ENCODE peak calls at places on chromosomes 13 and 19, in five cellular contexts. L is left lung, V is H9, I is BJ, S is PC-3. E is an unnamed sample.

GRCh38 chr13:45932611-45933182 is 81.1 kb upstream of the SIAH3 start:
- DNase-seq in S (no peak), L (no peak), V (no peak), I (no peak), E (no peak)

GRCh38 chr19:40803170-40803856 is 4.3 kb downstream of the EGLN2 start:
- DNase-seq in I (no peak), S (no peak), L (no peak), V (no peak), E (no peak)

GRCh38 chr19:29364224-29364726 is 151.3 kb upstream of the UQCRFS1 start:
- DNase-seq in S (no peak), V (peak; percentile 43), L (no peak), I (no peak), E (no peak)

GRCh38 chr13:46795321-46795720 is 1.6 kb downstream of the ESD start:
- DNase-seq in I (no peak), V (no peak), L (no peak), S (no peak), E (no peak)

GRCh38 chr13:65265988-65266387 is 1964.1 kb downstream of the PCDH9 start:
- DNase-seq in I (no peak), V (no peak), S (no peak), L (no peak), E (no peak)

GRCh38 chr19:8571006-8571411 is 6.2 kb downstream of the MYO1F start:
- DNase-seq in V (no peak), S (peak; percentile 87), I (no peak), L (peak; percentile 78), E (peak; percentile 89)

GRCh38 chr13:71801781-71802180 is 65.2 kb downstream of the DACH1 start:
- DNase-seq in I (no peak), S (no peak), V (no peak), L (no peak), E (no peak)

GRCh38 chr19:50694815-50695145 is 24.8 kb downstream of the SHANK1 start:
- DNase-seq in S (no peak), L (no peak), V (no peak), I (no peak), E (no peak)

GRCh38 chr13:86946734-86947133 is 724.4 kb upstream of the SLITRK5 start:
- DNase-seq in V (no peak), L (no peak), S (no peak), I (no peak), E (no peak)

GRCh38 chr19:33780746-33781145 is 15.9 kb upstream of the KCTD15 start:
- DNase-seq in L (no peak), S (no peak), V (no peak), I (no peak), E (no peak)

GRCh38 chr19:33866696-33867095 is 70.0 kb downstream of the KCTD15 start:
- DNase-seq in V (no peak), L (no peak), I (no peak), S (no peak), E (no peak)

GRCh38 chr13:32320528-32320927 is 5.2 kb downstream of the BRCA2 start:
- DNase-seq in V (no peak), L (no peak), S (peak; percentile 62), I (no peak), E (no peak)

GRCh38 chr19:49809155-49809986 is 3.7 kb downstream of the FUZ start:
- DNase-seq in S (peak; percentile 36), V (peak; percentile 77), I (no peak), L (peak; percentile 63), E (peak; percentile 67)

GRCh38 chr19:15256708-15257331 is 24.6 kb upstream of the EPHX3 start:
- DNase-seq in L (no peak), I (no peak), S (no peak), V (no peak), E (no peak)

GRCh38 chr19:6753178-6754031 is 13.8 kb downstream of the SH2D3A start:
- DNase-seq in I (no peak), S (peak; percentile 54), V (peak; percentile 98), L (peak; percentile 85), E (peak; percentile 86)

GRCh38 chr13:30739646-30740642 is 4.6 kb downstream of the ALOX5AP start:
- DNase-seq in L (no peak), V (no peak), I (no peak), S (peak; percentile 94), E (peak; percentile 59)

GRCh38 chr13:41767801-41768200 is 193.1 kb downstream of the VWA8 start:
- DNase-seq in L (no peak), S (peak; percentile 13), V (no peak), I (no peak), E (no peak)

GRCh38 chr13:68275758-68276157 is 1045.6 kb upstream of the PCDH9 start:
- DNase-seq in S (no peak), I (no peak), V (no peak), L (no peak), E (no peak)

GRCh38 chr19:2478756-2479555 is 3.0 kb downstream of the GADD45B start:
- DNase-seq in I (no peak), S (peak; percentile 68), V (no peak), L (peak; percentile 88), E (peak; percentile 88)

GRCh38 chr13:25034173-25034572 is 61.8 kb upstream of the PABPC3 start:
- DNase-seq in S (no peak), V (no peak), L (no peak), I (no peak), E (no peak)

GRCh38 chr13:107450931-107451330 is 764.4 kb downstream of the LIG4 start:
- DNase-seq in S (peak; percentile 56), V (no peak), I (peak; percentile 57), L (peak; percentile 39), E (no peak)

GRCh38 chr19:50418186-50419021 is at the start of gene SPIB:
- DNase-seq in V (peak; percentile 33), I (no peak), L (no peak), S (no peak), E (no peak)

GRCh38 chr13:111865826-111866225 is 201.1 kb upstream of the SOX1 start:
- DNase-seq in V (no peak), L (no peak), I (no peak), S (no peak), E (no peak)

GRCh38 chr19:19582471-19582870 is 36.0 kb downstream of the PBX4 start:
- DNase-seq in L (no peak), S (no peak), V (no peak), I (no peak), E (no peak)

GRCh38 chr13:39818953-39819352 is 163.5 kb downstream of the COG6 start:
- DNase-seq in L (no peak), I (no peak), V (no peak), S (no peak), E (no peak)

GRCh38 chr13:39816936-39817335 is 161.5 kb downstream of the COG6 start:
- DNase-seq in V (no peak), L (no peak), S (no peak), I (no peak), E (no peak)

GRCh38 chr13:39811696-39812095 is 156.2 kb downstream of the COG6 start:
- DNase-seq in L (no peak), S (no peak), I (no peak), V (no peak), E (no peak)

GRCh38 chr13:39811051-39811450 is 155.6 kb downstream of the COG6 start:
- DNase-seq in L (no peak), I (no peak), V (no peak), S (no peak), E (no peak)

GRCh38 chr13:39815345-39816111 is 160.1 kb downstream of the COG6 start:
- DNase-seq in I (no peak), S (peak; percentile 13), V (no peak), L (no peak), E (no peak)
- TF ChIP-seq CTCF in I (no peak), S (no peak), V (no peak), L (no peak), E (no peak)

DNA sequence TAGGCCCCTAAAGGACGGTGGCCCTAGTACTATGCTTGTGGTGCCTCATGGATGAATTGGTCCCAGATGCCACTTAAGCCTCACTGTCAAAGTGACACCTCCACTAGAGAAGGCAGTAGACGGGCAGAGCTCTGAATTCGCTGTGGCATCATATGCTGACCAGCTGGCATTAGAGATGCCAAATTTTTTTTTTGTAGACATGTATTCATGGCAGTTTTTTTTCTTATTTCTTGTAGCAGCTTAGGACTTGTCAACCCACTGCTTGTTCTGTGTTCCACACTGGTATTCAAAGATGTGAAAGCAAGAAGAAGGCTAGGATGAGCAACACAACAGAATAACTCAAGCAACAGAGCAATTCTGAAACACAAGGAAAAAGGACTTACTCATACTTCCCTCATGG is 212.5 kb downstream of the DLEU7 start:
- DNase-seq in L (no peak), I (no peak), S (no peak), V (no peak), E (no peak)
- TF ChIP-seq CTCF in L (no peak), I (no peak), S (no peak), V (no peak), E (no peak)

GRCh38 chr19:43675906-43676305 is 5.9 kb upstream of the PLAUR start:
- DNase-seq in V (no peak), S (no peak), L (no peak), I (no peak), E (no peak)
- TF ChIP-seq CTCF in V (no peak), S (no peak), L (no peak), I (no peak), E (no peak)

GRCh38 chr19:48806818-48807589 is 3.8 kb downstream of the BCAT2 start:
- DNase-seq in V (peak; percentile 66), L (no peak), S (peak; percentile 37), I (no peak), E (no peak)

GRCh38 chr19:48810151-48810550 is 678 bp downstream of the BCAT2 start:
- DNase-seq in L (no peak), I (no peak), S (no peak), V (no peak), E (no peak)

GRCh38 chr19:48806518-48806817 is 4.4 kb downstream of the BCAT2 start:
- DNase-seq in L (no peak), S (no peak), I (no peak), V (peak; percentile 83), E (no peak)

GRCh38 chr19:48805452-48805851 is 5.4 kb downstream of the BCAT2 start:
- DNase-seq in V (no peak), L (no peak), S (no peak), I (no peak), E (no peak)

GRCh38 chr19:48807590-48808308 is 3.1 kb downstream of the BCAT2 start:
- DNase-seq in L (no peak), V (peak; percentile 56), S (no peak), I (no peak), E (no peak)
- TF ChIP-seq CTCF in L (no peak), V (peak; percentile 20), S (no peak), I (no peak), E (no peak)

GRCh38 chr13:94115054-94115453 is 364.4 kb downstream of the DCT start:
- DNase-seq in I (no peak), S (peak; percentile 2), V (no peak), L (no peak), E (no peak)
- TF ChIP-seq CTCF in I (peak; percentile 9), S (no peak), V (peak; percentile 35), L (no peak), E (no peak)

DNA sequence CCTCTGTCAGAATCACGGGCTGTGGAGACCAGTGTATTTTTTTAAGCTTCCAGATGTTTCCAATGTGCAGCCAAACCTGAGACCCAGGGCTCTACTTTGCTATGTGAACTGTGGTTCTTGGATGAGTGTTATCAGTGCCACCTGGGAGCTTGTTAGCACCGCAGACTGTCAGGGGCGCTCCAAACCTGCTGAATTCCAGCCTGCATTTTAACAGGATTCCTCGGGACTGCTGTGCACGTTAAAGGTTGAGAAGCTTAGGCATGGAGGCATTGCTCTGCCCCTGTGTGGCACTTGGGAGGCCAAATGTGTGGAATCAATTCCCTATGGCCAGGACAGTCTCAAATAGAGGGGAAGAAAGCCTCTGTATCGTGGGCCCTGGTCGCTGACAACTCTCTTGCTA is 80.3 kb downstream of the ANKRD10 start:
- DNase-seq in S (no peak), L (no peak), V (no peak), I (no peak), E (no peak)
- TF ChIP-seq CTCF in S (no peak), L (no peak), V (no peak), I (no peak), E (no peak)

GRCh38 chr19:3554254-3555083 is 2.9 kb downstream of the MFSD12 start:
- DNase-seq in I (no peak), L (no peak), V (no peak), S (no peak), E (no peak)
- TF ChIP-seq CTCF in I (no peak), L (no peak), V (no peak), S (no peak), E (no peak)

E was measured in CD14-positive monocyte.